ENCODE peak calls at places on chromosome 4, in ten cellular contexts. I is hepatocyte, H is endodermal cell, A is left lung, Y is right lobe of liver, T is lung, N is colonic mucosa, Z is psoas muscle, U is esophagus muscularis mucosa, B is heart left ventricle. V is an unnamed sample.

GRCh38 chr4:107794001-107794400 is 30.7 kb upstream of the SGMS2 start:
- DNase-seq in I (peak; percentile 60), H (no peak), A (no peak), Y (no peak), T (no peak), N (peak; percentile 43), Z (no peak), U (no peak), B (no peak), V (no peak)

GRCh38 chr4:94516067-94516466 is 64.3 kb downstream of the PDLIM5 start:
- DNase-seq in I (no peak), H (no peak), A (no peak), Y (no peak), T (no peak), N (no peak), Z (no peak), U (no peak), B (no peak), V (no peak)

GRCh38 chr4:151672996-151673395 is 87.8 kb downstream of the GATB start:
- DNase-seq in I (no peak), H (peak; percentile 17), A (no peak), Y (no peak), T (no peak), N (no peak), Z (no peak), U (no peak), B (no peak), V (no peak)

GRCh38 chr4:140065393-140065792 is 88.6 kb downstream of the MAML3 start:
- DNase-seq in I (peak; percentile 34), H (no peak), A (no peak), Y (no peak), T (no peak), N (no peak), Z (no peak), U (no peak), B (no peak), V (no peak)

GRCh38 chr4:118033148-118034060 is 882 bp upstream of the NDST3 start:
- DNase-seq in I (peak; percentile 67), H (peak; percentile 89), A (peak; percentile 36), Y (peak; percentile 61), T (peak; percentile 33), N (peak; percentile 63), Z (peak; percentile 60), U (no peak), B (peak; percentile 9), V (no peak)

GRCh38 chr4:17260395-17260907 is 251.4 kb downstream of the QDPR start:
- DNase-seq in I (no peak), H (no peak), A (no peak), Y (no peak), T (no peak), N (no peak), Z (no peak), U (peak; percentile 74), B (no peak), V (no peak)

GRCh38 chr4:8656185-8656517 is 63.6 kb downstream of the CPZ start:
- DNase-seq in I (no peak), H (no peak), A (no peak), Y (no peak), T (no peak), N (no peak), Z (no peak), U (no peak), B (no peak), V (peak; percentile 34)

GRCh38 chr4:186081202-186081807 is 12.3 kb downstream of the TLR3 start:
- DNase-seq in I (no peak), H (peak; percentile 82), A (no peak), Y (no peak), T (no peak), N (no peak), Z (no peak), U (no peak), B (no peak), V (no peak)

GRCh38 chr4:16692021-16692420 is 206.4 kb downstream of the LDB2 start:
- DNase-seq in I (no peak), H (no peak), A (no peak), Y (no peak), T (no peak), N (no peak), Z (no peak), U (no peak), B (no peak), V (no peak)

GRCh38 chr4:2087170-2087569 is 28.0 kb downstream of the NAT8L start:
- DNase-seq in I (no peak), H (peak; percentile 24), A (no peak), Y (no peak), T (no peak), N (no peak), Z (no peak), U (no peak), B (no peak), V (no peak)

GRCh38 chr4:95362906-95363578 is 185.7 kb downstream of the UNC5C start:
- DNase-seq in I (peak; percentile 19), H (peak; percentile 61), A (no peak), Y (no peak), T (no peak), N (peak; percentile 19), Z (no peak), U (no peak), B (no peak), V (no peak)

GRCh38 chr4:138488527-138488926 is 246.4 kb upstream of the SLC7A11 start:
- DNase-seq in I (no peak), H (no peak), A (no peak), Y (no peak), T (no peak), N (no peak), Z (no peak), U (no peak), B (no peak), V (no peak)

GRCh38 chr4:123606946-123607542 is 210.4 kb downstream of the SPRY1 start:
- DNase-seq in I (no peak), H (no peak), A (no peak), Y (no peak), T (no peak), N (no peak), Z (no peak), U (no peak), B (no peak), V (no peak)

DNA sequence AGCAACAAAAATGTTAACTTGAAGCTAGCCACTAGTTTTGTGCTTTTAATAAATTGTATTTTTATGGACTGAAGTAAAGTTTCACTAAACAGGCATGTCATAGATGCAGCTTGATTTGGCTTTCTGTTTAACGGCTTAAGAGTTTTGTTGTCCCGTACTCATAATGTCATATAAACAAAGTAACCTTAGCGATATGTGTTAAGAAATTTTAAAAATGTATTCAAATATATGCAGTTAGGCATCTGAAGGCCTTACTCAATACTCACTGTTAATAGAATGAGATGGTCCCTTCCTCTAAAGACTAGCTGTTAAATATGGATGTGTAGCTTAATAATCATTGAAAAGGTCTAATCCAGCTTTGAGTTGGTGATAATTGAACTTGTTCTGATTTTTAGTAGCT is 1.0 kb upstream of the SCLT1 start:
- DNase-seq in I (no peak), H (no peak), A (no peak), Y (no peak), T (no peak), N (no peak), Z (no peak), U (no peak), B (no peak), V (no peak)
- H3K4me3 ChIP-seq in I (peak overlapping the region; percentile 9), H (peak overlapping the region; percentile 93), A (peak overlapping the region; percentile 65), Y (no peak overlapping the region), T (no peak overlapping the region), N (no peak overlapping the region), Z (peak overlapping the region; percentile 84), U (no peak overlapping the region), B (peak overlapping the region; percentile 75), V (peak overlapping the region; percentile 75)

GRCh38 chr4:30867427-30867826 is 147.3 kb downstream of the PCDH7 start:
- DNase-seq in I (no peak), H (no peak), A (no peak), Y (no peak), T (no peak), N (no peak), Z (no peak), U (no peak), B (no peak), V (peak; percentile 74)
- H3K27ac ChIP-seq in I (peak overlapping the region; percentile 70), H (no peak overlapping the region), A (no peak overlapping the region), Y (no peak overlapping the region), T (no peak overlapping the region), N (no peak overlapping the region), Z (no peak overlapping the region), U (peak overlapping the region; percentile 77), B (no peak overlapping the region), V (peak overlapping the region; percentile 81)

DNA sequence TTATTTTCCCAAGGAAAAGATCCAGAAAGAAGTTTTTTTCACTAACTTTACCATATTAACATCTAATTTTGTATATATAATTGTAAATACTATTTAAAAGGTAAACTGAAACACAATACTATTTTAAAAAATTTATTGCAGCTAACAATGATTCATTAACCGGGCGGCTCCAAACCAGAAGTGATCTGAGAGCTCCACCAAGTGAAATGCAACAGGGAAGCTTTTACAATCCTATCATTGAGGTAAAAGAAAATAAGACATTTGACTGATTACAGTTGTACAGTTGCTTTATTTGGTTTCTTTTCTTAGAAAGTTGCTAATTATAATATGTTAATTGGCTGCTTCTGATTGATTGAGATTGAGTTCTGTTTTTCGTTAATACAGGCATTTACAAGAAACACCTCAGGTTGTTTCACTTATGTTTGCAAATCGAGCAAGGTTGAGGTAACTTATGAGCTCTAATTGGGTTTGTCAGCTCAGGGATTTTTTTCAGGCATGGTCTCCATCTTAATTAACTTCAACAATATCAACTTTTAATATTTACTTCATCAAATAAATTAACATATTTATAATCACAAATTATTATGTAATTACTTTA is 220.2 kb upstream of the UGT8 start:
- DNase-seq in I (peak; percentile 49), H (no peak), A (no peak), Y (no peak), T (no peak), N (no peak), Z (no peak), U (no peak), B (no peak), V (no peak)
- TF ChIP-seq CTCF in I (peak; percentile 84), H (peak; percentile 61), A (peak; percentile 26), Y (peak; percentile 48), T (no peak), N (peak; percentile 21), Z (no peak), U (peak; percentile 52), B (peak; percentile 64), V (peak; percentile 68)

DNA sequence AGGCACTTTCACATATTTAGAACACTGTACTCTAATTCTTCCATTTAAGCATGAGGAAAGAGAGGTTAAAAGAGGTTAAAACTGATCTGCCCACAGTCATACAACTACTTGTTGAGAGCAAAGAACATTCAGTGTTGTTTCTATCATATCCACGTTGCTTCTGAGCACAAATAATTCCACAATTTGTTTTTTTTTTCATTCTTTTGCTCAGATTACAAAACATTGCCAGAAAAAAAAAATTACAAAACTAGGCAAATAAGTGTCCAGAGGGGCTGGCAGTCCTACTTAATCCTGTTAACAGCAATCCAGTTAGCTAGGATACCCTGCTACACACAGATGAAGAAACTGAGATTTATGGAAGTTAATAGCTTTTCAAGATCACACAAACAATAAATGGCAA is 6.3 kb upstream of the USP53 start:
- DNase-seq in I (no peak), H (no peak), A (no peak), Y (no peak), T (no peak), N (no peak), Z (no peak), U (no peak), B (no peak), V (no peak)
- H3K4me3 ChIP-seq in I (no peak overlapping the region), H (no peak overlapping the region), A (no peak overlapping the region), Y (no peak overlapping the region), T (no peak overlapping the region), N (no peak overlapping the region), Z (no peak overlapping the region), U (no peak overlapping the region), B (no peak overlapping the region), V (no peak overlapping the region)

GRCh38 chr4:40176602-40177001 is 20.2 kb upstream of the RHOH start:
- DNase-seq in I (no peak), H (peak; percentile 82), A (no peak), Y (no peak), T (no peak), N (no peak), Z (no peak), U (no peak), B (no peak), V (no peak)
- H3K27ac ChIP-seq in I (no peak overlapping the region), H (peak overlapping the region; percentile 24), A (no peak overlapping the region), Y (no peak overlapping the region), T (no peak overlapping the region), N (no peak overlapping the region), Z (no peak overlapping the region), U (no peak overlapping the region), B (no peak overlapping the region), V (no peak overlapping the region)